ENCODE peak calls at places on chromosomes 11 and 22, in eight cellular contexts. One of them, this sample, is unnamed.

GRCh38 chr11:65041206-65042035 is at the start of gene SAC3D1:
- DNase-seq in HL-60: no peak
- DNase-seq in stimulated activated CD8-positive, alpha-beta memory T cell treated with anti-CD3 and anti-CD28 coated beads, Interleukin-4, amount 100 ng/mL, for 24 hours: no peak
- DNase-seq in cardiac muscle cell: peak; percentile 74
- DNase-seq in HuH-7: peak; percentile 18
- DNase-seq in activated naive CD4-positive, alpha-beta T cell: peak; percentile 75
- DNase-seq in GOT3: no peak
- DNase-seq in ascending aorta: no peak
- DNase-seq in this sample: peak; percentile 58

GRCh38 chr11:134584001-134584561 is 172.0 kb upstream of the B3GAT1 start:
- DNase-seq in HL-60: no peak
- DNase-seq in stimulated activated CD8-positive, alpha-beta memory T cell treated with anti-CD3 and anti-CD28 coated beads, Interleukin-4, amount 100 ng/mL, for 24 hours: no peak
- DNase-seq in cardiac muscle cell: no peak
- DNase-seq in HuH-7: no peak
- DNase-seq in activated naive CD4-positive, alpha-beta T cell: no peak
- DNase-seq in GOT3: no peak
- DNase-seq in ascending aorta: no peak
- DNase-seq in this sample: no peak

GRCh38 chr11:70201876-70202861 is 927 bp upstream of the FADD start:
- DNase-seq in HL-60: peak; percentile 55
- DNase-seq in stimulated activated CD8-positive, alpha-beta memory T cell treated with anti-CD3 and anti-CD28 coated beads, Interleukin-4, amount 100 ng/mL, for 24 hours: no peak
- DNase-seq in cardiac muscle cell: no peak
- DNase-seq in HuH-7: no peak
- DNase-seq in activated naive CD4-positive, alpha-beta T cell: no peak
- DNase-seq in GOT3: no peak
- DNase-seq in ascending aorta: no peak
- DNase-seq in this sample: peak; percentile 35

GRCh38 chr11:75468534-75469340 is 35.7 kb upstream of the KLHL35 start:
- DNase-seq in HL-60: no peak
- DNase-seq in stimulated activated CD8-positive, alpha-beta memory T cell treated with anti-CD3 and anti-CD28 coated beads, Interleukin-4, amount 100 ng/mL, for 24 hours: no peak
- DNase-seq in cardiac muscle cell: no peak
- DNase-seq in HuH-7: no peak
- DNase-seq in activated naive CD4-positive, alpha-beta T cell: no peak
- DNase-seq in GOT3: no peak
- DNase-seq in ascending aorta: no peak
- DNase-seq in this sample: no peak

GRCh38 chr22:45142376-45142775 is 21.3 kb upstream of the NUP50 start:
- DNase-seq in HL-60: no peak
- DNase-seq in stimulated activated CD8-positive, alpha-beta memory T cell treated with anti-CD3 and anti-CD28 coated beads, Interleukin-4, amount 100 ng/mL, for 24 hours: no peak
- DNase-seq in cardiac muscle cell: no peak
- DNase-seq in HuH-7: no peak
- DNase-seq in activated naive CD4-positive, alpha-beta T cell: no peak
- DNase-seq in GOT3: no peak
- DNase-seq in ascending aorta: no peak
- DNase-seq in this sample: no peak

GRCh38 chr11:114848027-114848426 is 169.7 kb downstream of the NXPE2 start:
- DNase-seq in HL-60: no peak
- DNase-seq in stimulated activated CD8-positive, alpha-beta memory T cell treated with anti-CD3 and anti-CD28 coated beads, Interleukin-4, amount 100 ng/mL, for 24 hours: no peak
- DNase-seq in cardiac muscle cell: no peak
- DNase-seq in HuH-7: no peak
- DNase-seq in activated naive CD4-positive, alpha-beta T cell: no peak
- DNase-seq in GOT3: no peak
- DNase-seq in ascending aorta: no peak
- DNase-seq in this sample: no peak

GRCh38 chr11:74011360-74012071 is 2.6 kb upstream of the UCP3 start:
- DNase-seq in HL-60: no peak
- DNase-seq in stimulated activated CD8-positive, alpha-beta memory T cell treated with anti-CD3 and anti-CD28 coated beads, Interleukin-4, amount 100 ng/mL, for 24 hours: peak; percentile 33
- DNase-seq in cardiac muscle cell: no peak
- DNase-seq in HuH-7: no peak
- DNase-seq in activated naive CD4-positive, alpha-beta T cell: no peak
- DNase-seq in GOT3: no peak
- DNase-seq in ascending aorta: no peak
- DNase-seq in this sample: no peak

GRCh38 chr22:36386351-36386899 is 1.3 kb downstream of the MYH9 start:
- DNase-seq in HL-60: no peak
- DNase-seq in stimulated activated CD8-positive, alpha-beta memory T cell treated with anti-CD3 and anti-CD28 coated beads, Interleukin-4, amount 100 ng/mL, for 24 hours: no peak
- DNase-seq in cardiac muscle cell: no peak
- DNase-seq in HuH-7: no peak
- DNase-seq in activated naive CD4-positive, alpha-beta T cell: no peak
- DNase-seq in GOT3: no peak
- DNase-seq in ascending aorta: no peak
- DNase-seq in this sample: no peak

GRCh38 chr11:58164990-58165389 is 23.9 kb upstream of the OR9Q2 start:
- DNase-seq in HL-60: no peak
- DNase-seq in stimulated activated CD8-positive, alpha-beta memory T cell treated with anti-CD3 and anti-CD28 coated beads, Interleukin-4, amount 100 ng/mL, for 24 hours: no peak
- DNase-seq in cardiac muscle cell: no peak
- DNase-seq in HuH-7: no peak
- DNase-seq in activated naive CD4-positive, alpha-beta T cell: no peak
- DNase-seq in GOT3: no peak
- DNase-seq in ascending aorta: no peak
- DNase-seq in this sample: no peak

This sample was measured in MCF 10A.